ENCODE peak calls at places on chromosomes 1 and 21, in five cellular contexts. M is transverse colon; R is CD8-positive, alpha-beta T cell; E is astrocyte of the cerebellum; T is GM06990. Z is an unnamed sample.

GRCh38 chr1:98733782-98734112 is 72.2 kb downstream of the SNX7 start:
- DNase-seq in M (no peak), R (no peak), E (no peak), T (no peak), Z (peak; percentile 3)

GRCh38 chr21:31735518-31735992 is 3.6 kb upstream of the SCAF4 start:
- DNase-seq in M (no peak), R (no peak), E (no peak), T (no peak), Z (no peak)

GRCh38 chr1:192122668-192123067 is 35.6 kb upstream of the RGS18 start:
- DNase-seq in M (no peak), R (no peak), E (no peak), T (no peak), Z (no peak)

GRCh38 chr1:115748396-115749130 is 20.0 kb downstream of the CASQ2 start:
- DNase-seq in M (no peak), R (no peak), E (no peak), T (no peak), Z (peak; percentile 9)

GRCh38 chr1:119116725-119117124 is 23.7 kb downstream of the WARS2 start:
- DNase-seq in M (no peak), R (no peak), E (no peak), T (no peak), Z (no peak)

GRCh38 chr1:114089502-114090138 is 64.0 kb downstream of the SYT6 start:
- DNase-seq in M (no peak), R (no peak), E (no peak), T (no peak), Z (no peak)

GRCh38 chr1:235552146-235552716 is 48.0 kb upstream of the B3GALNT2 start:
- DNase-seq in M (no peak), R (no peak), E (no peak), T (no peak), Z (no peak)

GRCh38 chr1:207240325-207241095 is 81.0 kb upstream of the CD55 start:
- DNase-seq in M (no peak), R (no peak), E (no peak), T (no peak), Z (peak; percentile 94)

GRCh38 chr1:24896596-24897262 is 33.3 kb downstream of the RUNX3 start:
- DNase-seq in M (peak; percentile 7), R (no peak), E (no peak), T (no peak), Z (no peak)

DNA sequence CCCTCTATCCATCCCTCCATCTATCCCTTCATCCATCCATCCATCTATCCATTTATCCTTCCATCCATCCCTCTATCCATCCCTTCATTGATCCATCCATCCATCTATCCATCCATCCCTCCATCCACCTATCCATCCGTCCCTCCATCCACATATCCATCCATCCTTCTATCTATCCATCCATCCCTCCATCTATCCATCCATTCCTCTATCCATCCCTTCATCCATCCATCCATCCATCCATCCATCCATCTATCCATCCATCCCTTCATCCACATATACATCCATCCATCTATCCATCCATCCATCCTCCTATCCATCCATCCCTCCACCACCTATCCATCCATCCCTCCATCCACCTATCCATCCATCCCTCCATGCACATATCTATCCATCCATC is 23.6 kb downstream of the MATN1 start:
- DNase-seq in M (no peak), R (no peak), E (no peak), T (no peak), Z (no peak)
- TF ChIP-seq CTCF in M (no peak), R (no peak), E (no peak), T (no peak), Z (no peak)

DNA sequence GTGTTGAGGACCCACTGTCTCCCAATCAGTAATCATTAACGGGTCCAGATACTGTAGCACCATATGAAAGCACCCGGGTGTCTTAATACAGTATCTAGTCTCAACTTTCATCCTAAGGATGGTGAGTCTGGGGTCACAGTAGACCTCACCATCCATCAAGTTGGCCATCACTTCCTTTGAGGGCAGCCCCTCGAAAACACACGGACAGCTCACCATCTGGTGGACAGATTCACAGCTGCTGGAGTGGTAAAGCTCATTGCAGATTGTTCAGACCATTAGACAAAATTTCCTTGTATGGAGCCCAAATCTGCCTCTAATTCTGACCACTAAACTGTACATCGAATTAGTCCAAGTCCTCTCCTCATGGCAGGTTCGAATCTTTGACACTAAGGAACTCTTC is 123.1 kb downstream of the PGBD5 start:
- DNase-seq in M (no peak), R (no peak), E (no peak), T (no peak), Z (no peak)
- TF ChIP-seq CTCF in M (no peak), R (no peak), E (no peak), T (no peak), Z (no peak)

GRCh38 chr1:65469126-65469888 is 48.8 kb downstream of the LEPR start:
- DNase-seq in M (no peak), R (no peak), E (no peak), T (no peak), Z (no peak)

GRCh38 chr1:65471213-65471833 is 50.9 kb downstream of the LEPR start:
- DNase-seq in M (no peak), R (no peak), E (no peak), T (no peak), Z (no peak)

GRCh38 chr1:65471901-65472332 is 51.4 kb downstream of the LEPR start:
- DNase-seq in M (no peak), R (no peak), E (no peak), T (no peak), Z (no peak)

GRCh38 chr1:65470766-65471165 is 50.3 kb downstream of the LEPR start:
- DNase-seq in M (no peak), R (no peak), E (no peak), T (no peak), Z (no peak)

DNA sequence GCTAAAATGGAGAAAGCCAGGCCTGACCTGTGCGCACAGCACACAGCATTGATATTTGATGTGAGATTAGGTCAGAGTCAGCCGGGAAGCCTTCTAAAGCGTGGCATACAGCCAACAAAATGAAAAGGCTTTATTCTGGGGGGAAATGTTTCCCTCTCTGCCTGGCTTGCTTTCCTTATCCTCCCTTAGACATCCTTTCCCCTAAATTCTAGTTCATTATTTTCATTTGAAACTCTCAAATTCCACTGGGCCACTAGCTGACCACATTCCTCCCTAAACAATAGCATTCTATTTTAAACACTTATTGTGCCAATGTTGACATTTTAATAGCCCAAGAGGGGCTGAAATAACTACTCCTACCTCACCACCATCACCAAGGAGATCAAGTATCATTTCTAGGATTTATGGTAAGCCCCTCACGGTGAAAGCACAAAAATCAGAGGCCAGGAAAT is 49.4 kb downstream of the LEPR start:
- DNase-seq in M (no peak), R (no peak), E (peak; percentile 82), T (no peak), Z (no peak)
- TF ChIP-seq CTCF in M (no peak), R (no peak), E (no peak), T (no peak), Z (no peak)

GRCh38 chr1:220685879-220686278 is 4.3 kb upstream of the C1orf115 start:
- DNase-seq in M (no peak), R (no peak), E (no peak), T (no peak), Z (no peak)
- TF ChIP-seq CTCF in M (no peak), R (no peak), E (no peak), T (no peak), Z (no peak)

DNA sequence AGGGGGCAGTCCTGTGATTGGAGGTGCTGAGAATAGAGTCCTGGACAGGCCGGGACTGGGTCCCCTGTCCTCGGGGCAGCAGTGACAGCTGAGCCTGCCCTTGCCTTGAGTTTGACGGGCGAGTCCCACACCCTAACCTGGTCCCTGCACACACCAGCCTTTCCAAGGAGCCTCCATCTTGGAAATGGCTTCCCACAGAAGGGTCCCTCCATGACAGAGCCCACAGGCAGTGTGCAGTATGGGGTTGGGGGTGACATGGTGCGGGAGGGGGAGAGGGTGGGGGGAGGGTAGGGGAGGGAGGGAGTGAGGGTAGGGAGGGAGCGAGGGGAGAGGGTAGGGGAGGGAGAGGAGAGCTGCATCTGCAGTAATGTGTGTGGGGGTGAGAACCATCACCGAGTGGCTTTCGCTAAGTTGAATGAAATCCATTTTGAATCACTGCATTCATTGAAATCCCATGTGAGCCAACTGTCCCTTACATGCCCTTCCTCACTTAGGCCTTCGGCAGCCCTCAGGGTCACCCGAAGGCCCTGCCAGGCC is 10.1 kb upstream of the TMEM52 start:
- DNase-seq in M (no peak), R (no peak), E (no peak), T (no peak), Z (no peak)
- TF ChIP-seq CTCF in M (no peak), R (no peak), E (no peak), T (no peak), Z (no peak)

GRCh38 chr1:21018673-21019072 is 158.0 kb downstream of the EIF4G3 start:
- DNase-seq in M (no peak), R (no peak), E (no peak), T (no peak), Z (no peak)

GRCh38 chr1:21021311-21021710 is 155.4 kb downstream of the EIF4G3 start:
- DNase-seq in M (no peak), R (no peak), E (no peak), T (no peak), Z (no peak)

GRCh38 chr1:21020151-21020550 is 156.5 kb downstream of the EIF4G3 start:
- DNase-seq in M (no peak), R (no peak), E (peak; percentile 24), T (no peak), Z (no peak)

GRCh38 chr1:21024918-21025317 is 151.8 kb downstream of the EIF4G3 start:
- DNase-seq in M (no peak), R (no peak), E (no peak), T (no peak), Z (no peak)

DNA sequence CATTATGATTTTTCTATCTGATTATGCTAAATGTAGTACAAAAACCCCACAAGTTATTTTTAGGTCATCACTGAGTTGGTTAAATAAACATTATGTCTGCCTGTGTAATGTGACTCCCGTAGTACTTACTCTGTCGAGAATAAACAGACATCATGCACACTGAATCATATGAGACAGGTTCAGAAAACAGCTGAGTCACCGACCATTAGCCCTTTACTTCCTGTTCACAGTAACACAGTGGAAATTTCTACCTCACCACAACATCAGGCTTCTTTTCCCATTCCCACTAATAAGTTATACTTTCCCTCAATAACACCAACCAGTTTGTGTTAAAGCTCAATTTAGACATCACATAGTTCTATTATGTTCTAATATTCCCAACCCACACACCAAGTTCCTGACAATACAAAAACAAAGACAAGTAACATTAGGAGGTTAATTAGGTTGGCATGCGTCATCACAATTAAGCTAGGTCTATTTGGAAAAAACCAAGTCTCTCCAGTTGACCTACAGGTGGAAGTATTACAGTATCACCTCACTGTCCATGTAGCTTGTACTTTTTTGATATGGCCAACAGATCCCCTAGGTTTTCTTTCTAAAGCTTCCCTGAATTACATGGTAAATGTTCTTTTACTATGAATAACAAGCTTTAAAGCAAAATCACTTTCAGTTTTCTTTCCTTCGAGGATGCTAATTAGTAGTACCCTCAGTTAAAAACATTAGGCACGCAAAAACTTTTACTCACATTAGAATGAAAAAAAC is 154.2 kb downstream of the EIF4G3 start:
- DNase-seq in M (peak; percentile 63), R (no peak), E (peak; percentile 98), T (peak; percentile 64), Z (peak; percentile 95)
- TF ChIP-seq CTCF in M (no peak), R (no peak), E (no peak), T (no peak), Z (no peak)

Z was measured in MCF 10A.